ENCODE peak calls at places on chromosomes 16 and 17, in seven cellular contexts. One of them, this sample, is unnamed. For H3K4me1, the result is how much of the 10 kb centered on the place peaks cover.

GRCh38 chr16:1330260-1330914 is 3.1 kb upstream of the BAIAP3 start:
- DNase-seq in gastrocnemius medialis: no peak
- DNase-seq in mammary epithelial cell: no peak
- DNase-seq in neuronal stem cell: no peak
- DNase-seq in cardiac muscle cell: no peak
- DNase-seq in mucosa of descending colon: no peak
- DNase-seq in IMR-90: no peak
- DNase-seq in this sample: no peak

GRCh38 chr16:17313085-17313611 is 157.6 kb downstream of the XYLT1 start:
- DNase-seq in gastrocnemius medialis: no peak
- DNase-seq in IMR-90: peak
- DNase-seq in neuronal stem cell: no peak
- DNase-seq in mammary epithelial cell: peak
- DNase-seq in cardiac muscle cell: peak
- DNase-seq in mucosa of descending colon: no peak
- DNase-seq in this sample: no peak

GRCh38 chr17:859461-860195 is 77.5 kb downstream of the MRM3 start:
- DNase-seq in gastrocnemius medialis: peak
- DNase-seq in mammary epithelial cell: no peak
- DNase-seq in cardiac muscle cell: no peak
- DNase-seq in neuronal stem cell: no peak
- DNase-seq in IMR-90: peak
- DNase-seq in mucosa of descending colon: peak
- DNase-seq in this sample: no peak

GRCh38 chr17:69733171-69734014 is 318.9 kb downstream of the MAP2K6 start:
- DNase-seq in cardiac muscle cell: peak
- DNase-seq in gastrocnemius medialis: peak
- DNase-seq in mucosa of descending colon: no peak
- DNase-seq in mammary epithelial cell: peak
- DNase-seq in neuronal stem cell: no peak
- DNase-seq in IMR-90: peak
- DNase-seq in this sample: peak

GRCh38 chr17:41678907-41679739 is 9.6 kb upstream of the EIF1 start:
- DNase-seq in IMR-90: peak
- DNase-seq in mammary epithelial cell: peak
- DNase-seq in cardiac muscle cell: peak
- DNase-seq in neuronal stem cell: no peak
- DNase-seq in gastrocnemius medialis: no peak
- DNase-seq in mucosa of descending colon: peak
- DNase-seq in this sample: no peak

GRCh38 chr17:17345686-17346427 is 42.7 kb downstream of the NT5M start:
- DNase-seq in mammary epithelial cell: no peak
- DNase-seq in mucosa of descending colon: no peak
- DNase-seq in neuronal stem cell: no peak
- DNase-seq in IMR-90: no peak
- DNase-seq in cardiac muscle cell: no peak
- DNase-seq in gastrocnemius medialis: no peak
- DNase-seq in this sample: no peak

GRCh38 chr16:6335072-6335471 is 997.6 kb upstream of the RBFOX1 start:
- DNase-seq in mucosa of descending colon: peak
- DNase-seq in cardiac muscle cell: no peak
- DNase-seq in mammary epithelial cell: no peak
- DNase-seq in gastrocnemius medialis: no peak
- DNase-seq in neuronal stem cell: peak
- DNase-seq in IMR-90: no peak
- DNase-seq in this sample: no peak

GRCh38 chr16:57500578-57501111 is 14.4 kb upstream of the DOK4 start:
- DNase-seq in gastrocnemius medialis: no peak
- DNase-seq in mammary epithelial cell: no peak
- DNase-seq in mucosa of descending colon: no peak
- DNase-seq in neuronal stem cell: no peak
- DNase-seq in cardiac muscle cell: no peak
- DNase-seq in IMR-90: no peak
- DNase-seq in this sample: no peak

GRCh38 chr17:78532922-78533640 is 44.1 kb downstream of the DNAH17 start:
- DNase-seq in mammary epithelial cell: peak
- DNase-seq in IMR-90: peak
- DNase-seq in cardiac muscle cell: peak
- DNase-seq in mucosa of descending colon: no peak
- DNase-seq in neuronal stem cell: no peak
- DNase-seq in gastrocnemius medialis: no peak
- DNase-seq in this sample: peak

GRCh38 chr16:84357191-84357651 is 11.1 kb upstream of the ATP2C2 start:
- DNase-seq in neuronal stem cell: no peak
- DNase-seq in mammary epithelial cell: peak
- DNase-seq in mucosa of descending colon: no peak
- DNase-seq in IMR-90: peak
- DNase-seq in cardiac muscle cell: peak
- DNase-seq in gastrocnemius medialis: no peak
- DNase-seq in this sample: no peak

GRCh38 chr16:66324785-66325184 is 41.7 kb upstream of the CDH5 start:
- DNase-seq in neuronal stem cell: no peak
- DNase-seq in gastrocnemius medialis: no peak
- DNase-seq in cardiac muscle cell: peak
- DNase-seq in IMR-90: no peak
- DNase-seq in mucosa of descending colon: no peak
- DNase-seq in mammary epithelial cell: no peak
- DNase-seq in this sample: no peak

GRCh38 chr17:57604771-57605733 is 140.0 kb downstream of the CCDC182 start:
- DNase-seq in cardiac muscle cell: peak
- DNase-seq in IMR-90: peak
- DNase-seq in mucosa of descending colon: peak
- DNase-seq in neuronal stem cell: no peak
- DNase-seq in gastrocnemius medialis: peak
- DNase-seq in mammary epithelial cell: no peak
- DNase-seq in this sample: no peak

GRCh38 chr16:29757950-29758466 is 12.2 kb upstream of the C16orf54 start:
- DNase-seq in gastrocnemius medialis: no peak
- DNase-seq in mammary epithelial cell: no peak
- DNase-seq in cardiac muscle cell: peak
- DNase-seq in IMR-90: peak
- DNase-seq in neuronal stem cell: no peak
- DNase-seq in mucosa of descending colon: no peak
- DNase-seq in this sample: no peak

GRCh38 chr16:69555867-69556266 is 9.9 kb upstream of the NFAT5 start:
- DNase-seq in gastrocnemius medialis: no peak
- DNase-seq in mammary epithelial cell: no peak
- DNase-seq in mucosa of descending colon: no peak
- DNase-seq in cardiac muscle cell: no peak
- DNase-seq in IMR-90: no peak
- DNase-seq in neuronal stem cell: no peak
- DNase-seq in this sample: no peak

GRCh38 chr17:13346081-13346533 is 255.6 kb downstream of the HS3ST3A1 start:
- DNase-seq in gastrocnemius medialis: no peak
- DNase-seq in mucosa of descending colon: no peak
- DNase-seq in neuronal stem cell: no peak
- DNase-seq in cardiac muscle cell: peak
- DNase-seq in mammary epithelial cell: peak
- DNase-seq in IMR-90: peak
- DNase-seq in this sample: peak

GRCh38 chr17:50467855-50468119 is 893 bp downstream of the CHAD start:
- DNase-seq in gastrocnemius medialis: no peak
- DNase-seq in cardiac muscle cell: no peak
- DNase-seq in mucosa of descending colon: peak
- DNase-seq in IMR-90: no peak
- DNase-seq in mammary epithelial cell: no peak
- DNase-seq in neuronal stem cell: no peak
- DNase-seq in this sample: no peak

GRCh38 chr17:46059457-46059856 is 60.4 kb downstream of the STH start:
- DNase-seq in neuronal stem cell: no peak
- DNase-seq in mucosa of descending colon: no peak
- DNase-seq in mammary epithelial cell: no peak
- DNase-seq in gastrocnemius medialis: no peak
- DNase-seq in cardiac muscle cell: no peak
- DNase-seq in IMR-90: no peak
- DNase-seq in this sample: no peak

GRCh38 chr16:85376292-85377095 is 236.6 kb upstream of the GSE1 start:
- DNase-seq in gastrocnemius medialis: peak
- DNase-seq in mucosa of descending colon: peak
- DNase-seq in IMR-90: no peak
- DNase-seq in cardiac muscle cell: no peak
- DNase-seq in neuronal stem cell: no peak
- DNase-seq in mammary epithelial cell: no peak
- DNase-seq in this sample: no peak
- H3K4me1 ChIP-seq in gastrocnemius medialis: under half
- H3K4me1 ChIP-seq in mucosa of descending colon: under half
- H3K4me1 ChIP-seq in IMR-90: under half
- H3K4me1 ChIP-seq in cardiac muscle cell: under half
- H3K4me1 ChIP-seq in neuronal stem cell: under half
- H3K4me1 ChIP-seq in mammary epithelial cell: under half
- H3K4me1 ChIP-seq in this sample: under half

DNA sequence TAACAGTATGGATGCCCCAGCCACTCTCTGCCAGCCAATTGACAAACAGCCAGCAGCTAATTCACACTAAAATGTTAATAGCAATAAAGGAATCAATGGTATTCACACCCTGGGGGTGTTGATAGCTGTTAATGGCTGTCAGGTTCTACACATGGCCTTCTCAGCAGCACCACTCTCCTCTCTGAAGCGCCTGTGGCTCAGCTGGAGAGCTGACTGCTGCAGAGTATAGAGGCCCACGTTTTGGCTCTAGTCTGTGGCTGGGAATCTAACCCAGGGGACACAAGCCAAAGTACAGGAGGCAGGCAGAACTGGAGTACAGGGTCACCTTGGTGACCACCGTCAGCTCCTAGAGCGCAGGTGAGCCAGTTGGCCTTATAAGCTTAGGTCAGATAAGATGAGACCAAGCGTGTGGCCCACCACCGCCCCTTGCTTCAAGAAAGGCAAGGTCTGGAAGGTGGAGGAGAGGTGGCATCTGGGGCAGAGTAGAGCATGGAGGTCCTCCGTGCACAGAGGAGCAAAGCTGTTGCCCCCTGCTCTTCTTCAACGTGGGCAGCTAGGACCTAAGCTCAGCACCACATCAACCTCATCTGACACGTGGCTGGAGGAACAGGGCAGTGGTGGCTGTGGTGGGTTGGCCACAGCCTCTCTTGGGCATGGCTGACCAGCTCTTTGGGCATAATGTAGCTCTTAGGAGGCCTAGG is 25.4 kb downstream of the CCR7 start:
- DNase-seq in neuronal stem cell: no peak
- DNase-seq in gastrocnemius medialis: no peak
- DNase-seq in mucosa of descending colon: no peak
- DNase-seq in mammary epithelial cell: no peak
- DNase-seq in cardiac muscle cell: no peak
- DNase-seq in IMR-90: no peak
- DNase-seq in this sample: no peak
- H3K4me1 ChIP-seq in neuronal stem cell: under half
- H3K4me1 ChIP-seq in gastrocnemius medialis: half or more
- H3K4me1 ChIP-seq in mucosa of descending colon: under half
- H3K4me1 ChIP-seq in mammary epithelial cell: half or more
- H3K4me1 ChIP-seq in cardiac muscle cell: under half
- H3K4me1 ChIP-seq in IMR-90: under half
- H3K4me1 ChIP-seq in this sample: half or more

GRCh38 chr17:27429666-27430382 is 26.4 kb upstream of the KSR1 start:
- DNase-seq in IMR-90: no peak
- DNase-seq in cardiac muscle cell: no peak
- DNase-seq in mucosa of descending colon: no peak
- DNase-seq in neuronal stem cell: no peak
- DNase-seq in gastrocnemius medialis: no peak
- DNase-seq in mammary epithelial cell: no peak
- DNase-seq in this sample: no peak

GRCh38 chr17:27430383-27430840 is 25.8 kb upstream of the KSR1 start:
- DNase-seq in mucosa of descending colon: no peak
- DNase-seq in cardiac muscle cell: no peak
- DNase-seq in mammary epithelial cell: no peak
- DNase-seq in IMR-90: no peak
- DNase-seq in gastrocnemius medialis: no peak
- DNase-seq in neuronal stem cell: no peak
- DNase-seq in this sample: no peak

GRCh38 chr17:27425991-27426390 is 30.3 kb upstream of the KSR1 start:
- DNase-seq in gastrocnemius medialis: no peak
- DNase-seq in cardiac muscle cell: no peak
- DNase-seq in mucosa of descending colon: no peak
- DNase-seq in mammary epithelial cell: no peak
- DNase-seq in IMR-90: no peak
- DNase-seq in neuronal stem cell: no peak
- DNase-seq in this sample: no peak

GRCh38 chr17:27430882-27431491 is 25.3 kb upstream of the KSR1 start:
- DNase-seq in cardiac muscle cell: peak
- DNase-seq in gastrocnemius medialis: no peak
- DNase-seq in mammary epithelial cell: peak
- DNase-seq in IMR-90: peak
- DNase-seq in neuronal stem cell: peak
- DNase-seq in mucosa of descending colon: peak
- DNase-seq in this sample: no peak

GRCh38 chr17:27428781-27429505 is 27.3 kb upstream of the KSR1 start:
- DNase-seq in gastrocnemius medialis: no peak
- DNase-seq in mucosa of descending colon: no peak
- DNase-seq in neuronal stem cell: no peak
- DNase-seq in mammary epithelial cell: no peak
- DNase-seq in cardiac muscle cell: no peak
- DNase-seq in IMR-90: no peak
- DNase-seq in this sample: no peak
- H3K4me1 ChIP-seq in gastrocnemius medialis: under half
- H3K4me1 ChIP-seq in mucosa of descending colon: under half
- H3K4me1 ChIP-seq in neuronal stem cell: under half
- H3K4me1 ChIP-seq in mammary epithelial cell: under half
- H3K4me1 ChIP-seq in cardiac muscle cell: under half
- H3K4me1 ChIP-seq in IMR-90: under half
- H3K4me1 ChIP-seq in this sample: under half

GRCh38 chr17:48441862-48442261 is 11.8 kb upstream of the SKAP1 start:
- DNase-seq in mucosa of descending colon: no peak
- DNase-seq in mammary epithelial cell: no peak
- DNase-seq in IMR-90: no peak
- DNase-seq in cardiac muscle cell: no peak
- DNase-seq in gastrocnemius medialis: no peak
- DNase-seq in neuronal stem cell: no peak
- DNase-seq in this sample: no peak

GRCh38 chr17:48439875-48440505 is 10.0 kb upstream of the SKAP1 start:
- DNase-seq in mammary epithelial cell: no peak
- DNase-seq in cardiac muscle cell: peak
- DNase-seq in gastrocnemius medialis: no peak
- DNase-seq in IMR-90: no peak
- DNase-seq in mucosa of descending colon: peak
- DNase-seq in neuronal stem cell: no peak
- DNase-seq in this sample: no peak

GRCh38 chr17:48439473-48439872 is 9.5 kb upstream of the SKAP1 start:
- DNase-seq in mucosa of descending colon: no peak
- DNase-seq in mammary epithelial cell: no peak
- DNase-seq in IMR-90: no peak
- DNase-seq in neuronal stem cell: no peak
- DNase-seq in gastrocnemius medialis: no peak
- DNase-seq in cardiac muscle cell: no peak
- DNase-seq in this sample: no peak

GRCh38 chr17:48441231-48441711 is 11.3 kb upstream of the SKAP1 start:
- DNase-seq in gastrocnemius medialis: no peak
- DNase-seq in mammary epithelial cell: no peak
- DNase-seq in neuronal stem cell: no peak
- DNase-seq in mucosa of descending colon: peak
- DNase-seq in cardiac muscle cell: peak
- DNase-seq in IMR-90: no peak
- DNase-seq in this sample: no peak

DNA sequence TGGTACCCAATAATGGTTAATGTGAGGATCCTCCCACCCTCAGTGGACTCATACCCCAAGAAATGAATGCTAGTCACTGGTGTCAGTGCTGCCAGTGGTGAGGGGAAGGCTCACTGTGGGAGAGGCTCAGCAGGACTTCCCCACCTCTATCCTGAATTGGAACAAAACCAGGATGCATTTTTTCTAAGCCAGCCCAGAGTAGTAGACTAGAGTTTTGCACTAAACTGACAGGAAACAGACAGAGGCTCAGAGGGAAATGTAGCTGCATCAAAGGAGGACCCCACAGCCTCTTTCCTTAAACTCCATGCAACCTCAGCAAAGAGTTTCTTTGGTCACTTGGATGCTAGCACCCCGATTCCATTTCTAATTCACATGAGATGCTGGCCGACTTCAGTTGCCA is 10.6 kb upstream of the SKAP1 start:
- DNase-seq in mucosa of descending colon: no peak
- DNase-seq in mammary epithelial cell: no peak
- DNase-seq in gastrocnemius medialis: no peak
- DNase-seq in IMR-90: no peak
- DNase-seq in cardiac muscle cell: no peak
- DNase-seq in neuronal stem cell: no peak
- DNase-seq in this sample: no peak
- H3K4me1 ChIP-seq in mucosa of descending colon: under half
- H3K4me1 ChIP-seq in mammary epithelial cell: under half
- H3K4me1 ChIP-seq in gastrocnemius medialis: under half
- H3K4me1 ChIP-seq in IMR-90: under half
- H3K4me1 ChIP-seq in cardiac muscle cell: under half
- H3K4me1 ChIP-seq in neuronal stem cell: under half
- H3K4me1 ChIP-seq in this sample: under half

This sample was measured in keratinocyte.